ENCODE peak calls at places on chromosomes 7 and 10, in seven cellular contexts. One of them, this sample, is unnamed. For H3K4me1, the result is how much of the 10 kb centered on the place peaks cover.

GRCh38 chr7:44375926-44376342 is 50.5 kb upstream of the CAMK2B start:
- DNase-seq in K562: no peak
- DNase-seq in GM12878: no peak
- DNase-seq in SK-N-SH: no peak
- DNase-seq in H1: no peak
- DNase-seq in HepG2: no peak
- DNase-seq in HCT116: no peak
- DNase-seq in this sample: no peak

GRCh38 chr10:70699063-70699658 is 26.9 kb downstream of the ADAMTS14 start:
- DNase-seq in H1: no peak
- DNase-seq in SK-N-SH: no peak
- DNase-seq in GM12878: no peak
- DNase-seq in K562: no peak
- DNase-seq in HCT116: no peak
- DNase-seq in HepG2: no peak
- DNase-seq in this sample: no peak

GRCh38 chr7:134886353-134887057 is 99.8 kb upstream of the AGBL3 start:
- DNase-seq in HepG2: peak
- DNase-seq in H1: no peak
- DNase-seq in SK-N-SH: no peak
- DNase-seq in HCT116: no peak
- DNase-seq in GM12878: no peak
- DNase-seq in K562: no peak
- DNase-seq in this sample: no peak

GRCh38 chr10:113680172-113681111 is 730 bp downstream of the CASP7 start:
- DNase-seq in GM12878: peak
- DNase-seq in K562: peak
- DNase-seq in SK-N-SH: no peak
- DNase-seq in H1: no peak
- DNase-seq in HCT116: no peak
- DNase-seq in HepG2: peak
- DNase-seq in this sample: no peak

GRCh38 chr10:63260103-63260859 is 127.2 kb downstream of the NRBF2 start:
- DNase-seq in HepG2: no peak
- DNase-seq in H1: no peak
- DNase-seq in K562: no peak
- DNase-seq in GM12878: no peak
- DNase-seq in SK-N-SH: no peak
- DNase-seq in HCT116: no peak
- DNase-seq in this sample: no peak

GRCh38 chr7:44163591-44163990 is 22.5 kb upstream of the MYL7 start:
- DNase-seq in SK-N-SH: no peak
- DNase-seq in HepG2: no peak
- DNase-seq in HCT116: no peak
- DNase-seq in GM12878: no peak
- DNase-seq in K562: no peak
- DNase-seq in H1: no peak
- DNase-seq in this sample: no peak

GRCh38 chr10:130333185-130333584 is 197.0 kb downstream of the GLRX3 start:
- DNase-seq in K562: no peak
- DNase-seq in HepG2: no peak
- DNase-seq in H1: no peak
- DNase-seq in SK-N-SH: no peak
- DNase-seq in GM12878: no peak
- DNase-seq in HCT116: no peak
- DNase-seq in this sample: no peak

GRCh38 chr7:26930201-26930600 is 65.8 kb upstream of the SKAP2 start:
- DNase-seq in SK-N-SH: no peak
- DNase-seq in HCT116: no peak
- DNase-seq in GM12878: no peak
- DNase-seq in K562: no peak
- DNase-seq in HepG2: no peak
- DNase-seq in H1: no peak
- DNase-seq in this sample: no peak

GRCh38 chr7:48718731-48719387 is 205.5 kb upstream of the CDC14C start:
- DNase-seq in GM12878: no peak
- DNase-seq in HepG2: no peak
- DNase-seq in H1: no peak
- DNase-seq in K562: no peak
- DNase-seq in SK-N-SH: no peak
- DNase-seq in HCT116: no peak
- DNase-seq in this sample: no peak

GRCh38 chr7:101891936-101892640 is 74.7 kb downstream of the CUX1 start:
- DNase-seq in H1: no peak
- DNase-seq in HepG2: no peak
- DNase-seq in SK-N-SH: no peak
- DNase-seq in GM12878: no peak
- DNase-seq in HCT116: no peak
- DNase-seq in K562: no peak
- DNase-seq in this sample: no peak

GRCh38 chr7:2527505-2528464 is 8.2 kb downstream of the LFNG start:
- DNase-seq in SK-N-SH: no peak
- DNase-seq in K562: peak
- DNase-seq in HCT116: no peak
- DNase-seq in GM12878: no peak
- DNase-seq in H1: no peak
- DNase-seq in HepG2: peak
- DNase-seq in this sample: no peak

GRCh38 chr7:101608772-101609713 is 20.1 kb downstream of the MYL10 start:
- DNase-seq in HepG2: no peak
- DNase-seq in H1: no peak
- DNase-seq in GM12878: no peak
- DNase-seq in HCT116: no peak
- DNase-seq in SK-N-SH: no peak
- DNase-seq in K562: no peak
- DNase-seq in this sample: no peak

GRCh38 chr7:44046321-44047061 is 2.0 kb downstream of the DBNL start:
- DNase-seq in H1: no peak
- DNase-seq in K562: peak
- DNase-seq in SK-N-SH: no peak
- DNase-seq in HepG2: no peak
- DNase-seq in GM12878: peak
- DNase-seq in HCT116: no peak
- DNase-seq in this sample: no peak

GRCh38 chr10:110782616-110783015 is 89.1 kb upstream of the PDCD4 start:
- DNase-seq in HCT116: no peak
- DNase-seq in H1: no peak
- DNase-seq in GM12878: no peak
- DNase-seq in K562: peak
- DNase-seq in SK-N-SH: no peak
- DNase-seq in HepG2: no peak
- DNase-seq in this sample: no peak

GRCh38 chr7:132652507-132652906 is 76.2 kb upstream of the PLXNA4 start:
- DNase-seq in HCT116: no peak
- DNase-seq in GM12878: no peak
- DNase-seq in HepG2: no peak
- DNase-seq in H1: no peak
- DNase-seq in K562: no peak
- DNase-seq in SK-N-SH: no peak
- DNase-seq in this sample: no peak

GRCh38 chr7:98251844-98252639 is at the start of gene TECPR1:
- DNase-seq in GM12878: peak
- DNase-seq in HepG2: peak
- DNase-seq in HCT116: peak
- DNase-seq in SK-N-SH: peak
- DNase-seq in K562: peak
- DNase-seq in H1: peak
- DNase-seq in this sample: peak

GRCh38 chr10:131979821-131980270 is 1.9 kb downstream of the BNIP3 start:
- DNase-seq in H1: no peak
- DNase-seq in SK-N-SH: peak
- DNase-seq in K562: peak
- DNase-seq in GM12878: no peak
- DNase-seq in HepG2: peak
- DNase-seq in HCT116: no peak
- DNase-seq in this sample: no peak

GRCh38 chr10:125707852-125708468 is 11.5 kb upstream of the EDRF1 start:
- DNase-seq in HepG2: peak
- DNase-seq in HCT116: peak
- DNase-seq in GM12878: no peak
- DNase-seq in K562: no peak
- DNase-seq in SK-N-SH: no peak
- DNase-seq in H1: no peak
- DNase-seq in this sample: peak

GRCh38 chr7:73706122-73707044 is 13.1 kb downstream of the STX1A start:
- DNase-seq in SK-N-SH: peak
- DNase-seq in HepG2: no peak
- DNase-seq in GM12878: no peak
- DNase-seq in HCT116: peak
- DNase-seq in H1: peak
- DNase-seq in K562: peak
- DNase-seq in this sample: no peak

GRCh38 chr7:66905689-66906088 is 15.3 kb upstream of the TMEM248 start:
- DNase-seq in SK-N-SH: no peak
- DNase-seq in HepG2: no peak
- DNase-seq in K562: peak
- DNase-seq in H1: peak
- DNase-seq in HCT116: no peak
- DNase-seq in GM12878: no peak
- DNase-seq in this sample: no peak

GRCh38 chr7:77685219-77685618 is 11.0 kb upstream of the RSBN1L start:
- DNase-seq in K562: no peak
- DNase-seq in HepG2: peak
- DNase-seq in HCT116: no peak
- DNase-seq in H1: no peak
- DNase-seq in GM12878: no peak
- DNase-seq in SK-N-SH: no peak
- DNase-seq in this sample: no peak

GRCh38 chr7:95198891-95199290 is 125.4 kb downstream of the PON1 start:
- DNase-seq in K562: no peak
- DNase-seq in H1: no peak
- DNase-seq in HepG2: no peak
- DNase-seq in GM12878: no peak
- DNase-seq in HCT116: no peak
- DNase-seq in SK-N-SH: peak
- DNase-seq in this sample: no peak

GRCh38 chr10:102601639-102602038 is 42.6 kb upstream of the TRIM8 start:
- DNase-seq in HCT116: no peak
- DNase-seq in HepG2: no peak
- DNase-seq in H1: no peak
- DNase-seq in GM12878: no peak
- DNase-seq in K562: no peak
- DNase-seq in SK-N-SH: no peak
- DNase-seq in this sample: no peak

GRCh38 chr10:60810437-60811182 is 32.3 kb downstream of the CDK1 start:
- DNase-seq in HCT116: no peak
- DNase-seq in GM12878: no peak
- DNase-seq in SK-N-SH: no peak
- DNase-seq in K562: no peak
- DNase-seq in H1: no peak
- DNase-seq in HepG2: peak
- DNase-seq in this sample: no peak

GRCh38 chr10:27581225-27581624 is 77.1 kb downstream of the RAB18 start:
- DNase-seq in SK-N-SH: no peak
- DNase-seq in HCT116: no peak
- DNase-seq in GM12878: no peak
- DNase-seq in HepG2: no peak
- DNase-seq in K562: no peak
- DNase-seq in H1: no peak
- DNase-seq in this sample: no peak

GRCh38 chr10:24858244-24858907 is 94.0 kb downstream of the PRTFDC1 start:
- DNase-seq in K562: no peak
- DNase-seq in HCT116: no peak
- DNase-seq in GM12878: no peak
- DNase-seq in SK-N-SH: no peak
- DNase-seq in H1: no peak
- DNase-seq in HepG2: no peak
- DNase-seq in this sample: peak

GRCh38 chr7:151436446-151437162 is 3.3 kb downstream of the CRYGN start:
- DNase-seq in SK-N-SH: peak
- DNase-seq in K562: no peak
- DNase-seq in H1: no peak
- DNase-seq in GM12878: no peak
- DNase-seq in HepG2: no peak
- DNase-seq in HCT116: no peak
- DNase-seq in this sample: no peak

DNA sequence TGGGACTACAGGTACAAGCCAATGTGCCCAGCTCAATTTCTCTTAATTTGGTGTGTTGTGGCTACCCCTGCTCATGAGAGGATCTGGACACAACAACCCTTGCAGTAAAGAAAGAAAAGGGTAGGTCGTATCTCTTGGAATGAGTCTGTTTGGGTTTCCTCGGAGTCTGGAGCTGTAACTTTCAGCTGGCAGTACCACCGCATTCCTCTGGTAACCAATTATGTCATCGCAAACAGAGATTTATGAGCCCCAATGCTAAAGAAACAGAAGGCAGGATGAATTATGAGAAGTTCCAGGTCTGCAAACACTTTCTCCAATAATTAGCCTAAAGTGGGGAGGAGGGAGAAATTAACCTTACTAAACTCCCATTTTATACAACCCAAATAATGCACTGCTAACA is 186.6 kb upstream of the NRP1 start:
- DNase-seq in SK-N-SH: no peak
- DNase-seq in GM12878: no peak
- DNase-seq in HepG2: no peak
- DNase-seq in K562: no peak
- DNase-seq in HCT116: no peak
- DNase-seq in H1: no peak
- DNase-seq in this sample: no peak
- TF ChIP-seq YY1 in SK-N-SH: no peak
- TF ChIP-seq YY1 in GM12878: no peak
- TF ChIP-seq YY1 in HepG2: no peak
- TF ChIP-seq YY1 in K562: no peak
- TF ChIP-seq YY1 in HCT116: no peak
- TF ChIP-seq YY1 in H1: no peak
- TF ChIP-seq YY1 in this sample: no peak

DNA sequence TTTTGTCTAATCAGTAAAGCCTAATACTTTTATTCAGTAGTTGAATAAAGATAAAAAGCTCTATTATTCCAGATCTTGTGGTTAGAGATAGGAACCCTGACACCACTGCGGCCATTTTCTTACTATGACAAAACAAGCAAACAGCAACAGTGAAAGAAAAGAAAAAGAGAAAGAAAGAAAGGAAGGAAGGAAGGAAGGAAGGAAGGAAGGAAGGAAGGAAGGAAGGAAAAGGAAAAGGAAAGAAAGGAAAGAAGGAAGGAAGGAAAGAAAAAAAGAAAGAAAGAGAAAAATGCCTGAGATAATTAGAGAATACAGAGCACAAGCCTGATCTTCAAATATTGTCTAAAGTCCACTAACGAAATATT is 140.0 kb downstream of the ETV1 start:
- DNase-seq in HepG2: no peak
- DNase-seq in SK-N-SH: no peak
- DNase-seq in GM12878: no peak
- DNase-seq in K562: no peak
- DNase-seq in HCT116: no peak
- DNase-seq in H1: no peak
- DNase-seq in this sample: no peak
- H3K4me1 ChIP-seq in HepG2: under half
- H3K4me1 ChIP-seq in SK-N-SH: under half
- H3K4me1 ChIP-seq in GM12878: under half
- H3K4me1 ChIP-seq in K562: under half
- H3K4me1 ChIP-seq in HCT116: under half
- H3K4me1 ChIP-seq in H1: under half
- H3K4me1 ChIP-seq in this sample: under half

GRCh38 chr10:30088178-30088577 is 28.8 kb upstream of the JCAD start:
- DNase-seq in GM12878: no peak
- DNase-seq in SK-N-SH: no peak
- DNase-seq in H1: no peak
- DNase-seq in K562: no peak
- DNase-seq in HCT116: no peak
- DNase-seq in HepG2: no peak
- DNase-seq in this sample: no peak
- TF ChIP-seq YY1 in GM12878: no peak
- TF ChIP-seq YY1 in SK-N-SH: no peak
- TF ChIP-seq YY1 in H1: no peak
- TF ChIP-seq YY1 in K562: no peak
- TF ChIP-seq YY1 in HCT116: no peak
- TF ChIP-seq YY1 in HepG2: no peak
- TF ChIP-seq YY1 in this sample: no peak

GRCh38 chr7:15462721-15463389 is 99.0 kb downstream of the AGMO start:
- DNase-seq in K562: no peak
- DNase-seq in SK-N-SH: no peak
- DNase-seq in GM12878: no peak
- DNase-seq in H1: no peak
- DNase-seq in HepG2: no peak
- DNase-seq in HCT116: no peak
- DNase-seq in this sample: no peak
- H3K4me1 ChIP-seq in K562: under half
- H3K4me1 ChIP-seq in SK-N-SH: under half
- H3K4me1 ChIP-seq in GM12878: under half
- H3K4me1 ChIP-seq in H1: under half
- H3K4me1 ChIP-seq in HepG2: under half
- H3K4me1 ChIP-seq in HCT116: under half
- H3K4me1 ChIP-seq in this sample: under half